ENCODE peak calls at places on chromosomes 1 and 21, in nine cellular contexts. One of them, this sample, is unnamed.

GRCh38 chr1:192918259-192918658 is 109.4 kb downstream of the RGS2 start:
- DNase-seq in MM.1S: no peak
- DNase-seq in posterior cingulate gyrus: no peak
- DNase-seq in SK-N-SH: no peak
- DNase-seq in NCI-H1105: no peak
- DNase-seq in stimulated activated CD4-positive, alpha-beta T cell treated with anti-CD3 and anti-CD28 coated beads, Interleukin-2, amount 100 ng/mL, for 48 hours: no peak
- DNase-seq in H7: no peak
- DNase-seq in GM12865: no peak
- DNase-seq in left ventricle myocardium inferior: no peak
- DNase-seq in this sample: no peak

GRCh38 chr1:14996133-14997050 is 157.2 kb upstream of the TMEM51 start:
- DNase-seq in MM.1S: no peak
- DNase-seq in GM12865: no peak
- DNase-seq in NCI-H1105: no peak
- DNase-seq in stimulated activated CD4-positive, alpha-beta T cell treated with anti-CD3 and anti-CD28 coated beads, Interleukin-2, amount 100 ng/mL, for 48 hours: no peak
- DNase-seq in SK-N-SH: peak
- DNase-seq in posterior cingulate gyrus: no peak
- DNase-seq in left ventricle myocardium inferior: no peak
- DNase-seq in H7: peak
- DNase-seq in this sample: peak

GRCh38 chr1:12147116-12147753 is 19.6 kb upstream of the TNFRSF1B start:
- DNase-seq in GM12865: no peak
- DNase-seq in SK-N-SH: no peak
- DNase-seq in MM.1S: no peak
- DNase-seq in H7: no peak
- DNase-seq in NCI-H1105: no peak
- DNase-seq in left ventricle myocardium inferior: no peak
- DNase-seq in stimulated activated CD4-positive, alpha-beta T cell treated with anti-CD3 and anti-CD28 coated beads, Interleukin-2, amount 100 ng/mL, for 48 hours: no peak
- DNase-seq in posterior cingulate gyrus: no peak
- DNase-seq in this sample: no peak

GRCh38 chr1:4730078-4730477 is 75.7 kb downstream of the AJAP1 start:
- DNase-seq in SK-N-SH: no peak
- DNase-seq in posterior cingulate gyrus: no peak
- DNase-seq in left ventricle myocardium inferior: no peak
- DNase-seq in GM12865: no peak
- DNase-seq in H7: no peak
- DNase-seq in stimulated activated CD4-positive, alpha-beta T cell treated with anti-CD3 and anti-CD28 coated beads, Interleukin-2, amount 100 ng/mL, for 48 hours: no peak
- DNase-seq in MM.1S: no peak
- DNase-seq in NCI-H1105: no peak
- DNase-seq in this sample: no peak

GRCh38 chr1:246164764-246165163 is 342.3 kb downstream of the SMYD3 start:
- DNase-seq in NCI-H1105: no peak
- DNase-seq in GM12865: no peak
- DNase-seq in MM.1S: no peak
- DNase-seq in SK-N-SH: no peak
- DNase-seq in H7: no peak
- DNase-seq in stimulated activated CD4-positive, alpha-beta T cell treated with anti-CD3 and anti-CD28 coated beads, Interleukin-2, amount 100 ng/mL, for 48 hours: no peak
- DNase-seq in posterior cingulate gyrus: no peak
- DNase-seq in left ventricle myocardium inferior: no peak
- DNase-seq in this sample: no peak

GRCh38 chr21:41250519-41250918 is 66.1 kb upstream of the FAM3B start:
- DNase-seq in posterior cingulate gyrus: no peak
- DNase-seq in left ventricle myocardium inferior: no peak
- DNase-seq in stimulated activated CD4-positive, alpha-beta T cell treated with anti-CD3 and anti-CD28 coated beads, Interleukin-2, amount 100 ng/mL, for 48 hours: no peak
- DNase-seq in NCI-H1105: no peak
- DNase-seq in SK-N-SH: no peak
- DNase-seq in MM.1S: no peak
- DNase-seq in H7: no peak
- DNase-seq in GM12865: no peak
- DNase-seq in this sample: no peak

GRCh38 chr1:109897244-109897955 is 13.2 kb upstream of the CSF1 start:
- DNase-seq in MM.1S: no peak
- DNase-seq in H7: no peak
- DNase-seq in stimulated activated CD4-positive, alpha-beta T cell treated with anti-CD3 and anti-CD28 coated beads, Interleukin-2, amount 100 ng/mL, for 48 hours: no peak
- DNase-seq in NCI-H1105: no peak
- DNase-seq in left ventricle myocardium inferior: no peak
- DNase-seq in SK-N-SH: no peak
- DNase-seq in posterior cingulate gyrus: no peak
- DNase-seq in GM12865: no peak
- DNase-seq in this sample: no peak

GRCh38 chr1:30900931-30901560 is 7.5 kb downstream of the SDC3 start:
- DNase-seq in H7: peak
- DNase-seq in SK-N-SH: no peak
- DNase-seq in left ventricle myocardium inferior: no peak
- DNase-seq in GM12865: no peak
- DNase-seq in posterior cingulate gyrus: peak
- DNase-seq in MM.1S: no peak
- DNase-seq in NCI-H1105: no peak
- DNase-seq in stimulated activated CD4-positive, alpha-beta T cell treated with anti-CD3 and anti-CD28 coated beads, Interleukin-2, amount 100 ng/mL, for 48 hours: no peak
- DNase-seq in this sample: no peak

GRCh38 chr1:153748903-153749302 is 21.1 kb downstream of the INTS3 start:
- DNase-seq in posterior cingulate gyrus: no peak
- DNase-seq in stimulated activated CD4-positive, alpha-beta T cell treated with anti-CD3 and anti-CD28 coated beads, Interleukin-2, amount 100 ng/mL, for 48 hours: no peak
- DNase-seq in NCI-H1105: no peak
- DNase-seq in left ventricle myocardium inferior: no peak
- DNase-seq in H7: no peak
- DNase-seq in MM.1S: no peak
- DNase-seq in SK-N-SH: no peak
- DNase-seq in GM12865: no peak
- DNase-seq in this sample: no peak

GRCh38 chr1:244012232-244012631 is 38.9 kb upstream of the ZBTB18 start:
- DNase-seq in MM.1S: no peak
- DNase-seq in left ventricle myocardium inferior: no peak
- DNase-seq in GM12865: no peak
- DNase-seq in SK-N-SH: no peak
- DNase-seq in NCI-H1105: peak
- DNase-seq in posterior cingulate gyrus: no peak
- DNase-seq in H7: no peak
- DNase-seq in stimulated activated CD4-positive, alpha-beta T cell treated with anti-CD3 and anti-CD28 coated beads, Interleukin-2, amount 100 ng/mL, for 48 hours: no peak
- DNase-seq in this sample: no peak

This sample was measured in omental fat pad.